ENCODE peak calls at places on chromosomes 3 and 15, in four cellular contexts. D, Y, W and N are unnamed samples.

GRCh38 chr3:150096700-150097587 is 126.2 kb upstream of the PFN2 start:
- DNase-seq in D (no peak), Y (no peak), W (no peak), N (no peak)

GRCh38 chr15:47066386-47066785 is 650.9 kb upstream of the SEMA6D start:
- DNase-seq in D (no peak), Y (no peak), W (no peak), N (no peak)

GRCh38 chr3:30649572-30650310 is 43.3 kb downstream of the TGFBR2 start:
- DNase-seq in D (peak; percentile 88), Y (no peak), W (no peak), N (no peak)

GRCh38 chr15:88841201-88841600 is 38.0 kb downstream of the ACAN start:
- DNase-seq in D (no peak), Y (no peak), W (no peak), N (no peak)

GRCh38 chr3:77328631-77329030 is 288.7 kb downstream of the ROBO2 start:
- DNase-seq in D (peak; percentile 8), Y (no peak), W (no peak), N (no peak)

GRCh38 chr3:186849392-186849975 is 7.0 kb downstream of the ADIPOQ start:
- DNase-seq in D (peak; percentile 38), Y (peak; percentile 67), W (no peak), N (no peak)

GRCh38 chr3:16464499-16465150 is 48.9 kb downstream of the RFTN1 start:
- DNase-seq in D (peak; percentile 29), Y (no peak), W (no peak), N (no peak)

GRCh38 chr3:120440001-120440703 is 10.6 kb downstream of the FSTL1 start:
- DNase-seq in D (peak; percentile 58), Y (no peak), W (no peak), N (no peak)

GRCh38 chr3:79651536-79652065 is 116.2 kb downstream of the ROBO1 start:
- DNase-seq in D (no peak), Y (no peak), W (no peak), N (no peak)

GRCh38 chr3:182803006-182803405 is 9.7 kb downstream of the ATP11B start:
- DNase-seq in D (no peak), Y (no peak), W (no peak), N (no peak)

GRCh38 chr3:12660196-12660595 is 3.7 kb downstream of the RAF1 start:
- DNase-seq in D (no peak), Y (no peak), W (no peak), N (no peak)

GRCh38 chr3:66693461-66693912 is 192.7 kb upstream of the LRIG1 start:
- DNase-seq in D (peak; percentile 43), Y (no peak), W (no peak), N (no peak)

GRCh38 chr3:194521514-194522260 is 34.9 kb upstream of the ATP13A3 start:
- DNase-seq in D (peak; percentile 77), Y (no peak), W (no peak), N (no peak)

GRCh38 chr3:55481067-55481917 is 5.8 kb downstream of the WNT5A start:
- DNase-seq in D (peak; percentile 83), Y (no peak), W (peak; percentile 62), N (no peak)

GRCh38 chr15:91122296-91122695 is 22.2 kb downstream of the SV2B start:
- DNase-seq in D (no peak), Y (no peak), W (no peak), N (no peak)

GRCh38 chr3:93981649-93982048 is 1.7 kb downstream of the ARL13B start:
- DNase-seq in D (no peak), Y (no peak), W (no peak), N (peak; percentile 34)
- TF ChIP-seq MAFK in D (no peak), Y (no peak), W (no peak), N (no peak)

GRCh38 chr15:51076898-51077564 is 17.7 kb downstream of the TNFAIP8L3 start:
- DNase-seq in D (no peak), Y (no peak), W (peak; percentile 70), N (no peak)
- H2AFZ ChIP-seq in D (peak overlapping the region; percentile 64), Y (no peak overlapping the region), W (peak overlapping the region; percentile 4), N (peak overlapping the region; percentile 75)

GRCh38 chr3:11391172-11391879 is 119.1 kb downstream of the ATG7 start:
- DNase-seq in D (no peak), Y (no peak), W (no peak), N (no peak)
- TF ChIP-seq MAFK in D (no peak), Y (no peak), W (no peak), N (no peak)

GRCh38 chr3:155352900-155353490 is 59.5 kb upstream of the STRIT1 start:
- DNase-seq in D (peak; percentile 21), Y (peak; percentile 21), W (no peak), N (peak; percentile 42)

GRCh38 chr3:155360281-155360680 is 66.8 kb upstream of the STRIT1 start:
- DNase-seq in D (no peak), Y (no peak), W (no peak), N (no peak)

GRCh38 chr3:155354658-155355057 is 61.2 kb upstream of the STRIT1 start:
- DNase-seq in D (no peak), Y (peak; percentile 2), W (no peak), N (no peak)

GRCh38 chr3:155356594-155357370 is 63.3 kb upstream of the STRIT1 start:
- DNase-seq in D (no peak), Y (peak; percentile 33), W (peak; percentile 58), N (no peak)
- H2AFZ ChIP-seq in D (no peak overlapping the region), Y (no peak overlapping the region), W (no peak overlapping the region), N (peak overlapping the region; percentile 51)

GRCh38 chr3:39193391-39193790 is 996 bp upstream of the XIRP1 start:
- DNase-seq in D (peak; percentile 37), Y (no peak), W (no peak), N (no peak)

GRCh38 chr3:39196034-39196433 is 3.6 kb upstream of the XIRP1 start:
- DNase-seq in D (no peak), Y (no peak), W (no peak), N (no peak)

GRCh38 chr3:39191773-39192172 is 622 bp downstream of the XIRP1 start:
- DNase-seq in D (no peak), Y (no peak), W (no peak), N (no peak)

GRCh38 chr3:39192490-39193092 is at the start of gene XIRP1:
- DNase-seq in D (peak; percentile 33), Y (no peak), W (no peak), N (no peak)

GRCh38 chr3:39196671-39197446 is 4.5 kb upstream of the XIRP1 start:
- DNase-seq in D (peak; percentile 7), Y (no peak), W (no peak), N (no peak)
- TF ChIP-seq MAFK in D (no peak), Y (no peak), W (no peak), N (no peak)

GRCh38 chr15:34714476-34715121 is 40.2 kb downstream of the GJD2 start:
- DNase-seq in D (no peak), Y (no peak), W (no peak), N (peak; percentile 39)

GRCh38 chr15:34719051-34719882 is 35.5 kb downstream of the GJD2 start:
- DNase-seq in D (no peak), Y (no peak), W (no peak), N (no peak)

GRCh38 chr15:34713635-34714034 is 41.2 kb downstream of the GJD2 start:
- DNase-seq in D (no peak), Y (no peak), W (no peak), N (no peak)

GRCh38 chr15:34717729-34718128 is 37.1 kb downstream of the GJD2 start:
- DNase-seq in D (peak; percentile 28), Y (no peak), W (no peak), N (no peak)

GRCh38 chr15:34716111-34716510 is 38.7 kb downstream of the GJD2 start:
- DNase-seq in D (no peak), Y (no peak), W (no peak), N (no peak)
- H2AFZ ChIP-seq in D (peak overlapping the region; percentile 25), Y (no peak overlapping the region), W (no peak overlapping the region), N (no peak overlapping the region)

DNA sequence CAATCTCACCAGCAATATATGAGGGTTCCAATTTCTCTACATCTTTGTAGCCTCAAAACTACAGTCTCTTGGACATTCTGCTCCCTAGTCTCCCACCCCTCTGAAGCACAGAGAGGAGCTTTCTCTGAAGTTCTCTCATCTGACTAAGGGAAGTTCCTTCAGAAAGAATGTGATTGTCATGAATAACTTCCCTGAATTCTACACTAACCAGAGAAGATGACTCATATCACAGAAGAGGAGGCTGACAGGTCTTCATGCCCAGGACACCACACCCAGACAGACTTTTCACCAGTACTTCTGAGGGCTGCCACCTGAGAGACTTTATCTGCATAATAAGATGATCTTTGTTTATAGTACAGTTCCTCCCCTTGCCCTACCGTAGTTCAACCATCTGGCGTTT is 52.8 kb downstream of the CDIN1 start:
- DNase-seq in D (peak; percentile 75), Y (no peak), W (no peak), N (no peak)
- TF ChIP-seq MAFK in D (no peak), Y (no peak), W (no peak), N (no peak)

GRCh38 chr15:45331977-45332376 is 46.4 kb downstream of the GATM start:
- DNase-seq in D (no peak), Y (no peak), W (no peak), N (no peak)
- H2AFZ ChIP-seq in D (no peak overlapping the region), Y (peak overlapping the region; percentile 39), W (peak overlapping the region; percentile 65), N (no peak overlapping the region)